ENCODE peak calls at places on chromosomes 3 and 15, in five cellular contexts. One of them, this sample, is unnamed.

GRCh38 chr3:147130461-147130860 is 275.9 kb downstream of the ZIC4 start:
- DNase-seq in suprapubic skin: no peak
- DNase-seq in A549: no peak
- DNase-seq in GM12878: no peak
- DNase-seq in Peyer's patch: no peak
- DNase-seq in this sample: no peak

GRCh38 chr15:34470892-34471291 is 33.3 kb upstream of the GOLGA8A start:
- DNase-seq in suprapubic skin: no peak
- DNase-seq in A549: no peak
- DNase-seq in GM12878: no peak
- DNase-seq in Peyer's patch: no peak
- DNase-seq in this sample: no peak

GRCh38 chr3:32743934-32744333 is 58.9 kb downstream of the CNOT10 start:
- DNase-seq in suprapubic skin: no peak
- DNase-seq in A549: peak; percentile 12
- DNase-seq in GM12878: no peak
- DNase-seq in Peyer's patch: no peak
- DNase-seq in this sample: no peak

GRCh38 chr3:191768421-191768820 is 307.5 kb downstream of the PYDC2 start:
- DNase-seq in suprapubic skin: no peak
- DNase-seq in A549: peak; percentile 6
- DNase-seq in GM12878: no peak
- DNase-seq in Peyer's patch: no peak
- DNase-seq in this sample: no peak

GRCh38 chr15:73784299-73784698 is 31.1 kb upstream of the INSYN1 start:
- DNase-seq in suprapubic skin: no peak
- DNase-seq in A549: no peak
- DNase-seq in GM12878: no peak
- DNase-seq in Peyer's patch: no peak
- DNase-seq in this sample: no peak

GRCh38 chr3:184242297-184242685 is 6.5 kb downstream of the ALG3 start:
- DNase-seq in suprapubic skin: no peak
- DNase-seq in A549: no peak
- DNase-seq in GM12878: no peak
- DNase-seq in Peyer's patch: no peak
- DNase-seq in this sample: no peak

GRCh38 chr15:92375057-92375456 is 18.6 kb upstream of the ST8SIA2 start:
- DNase-seq in suprapubic skin: no peak
- DNase-seq in A549: no peak
- DNase-seq in GM12878: no peak
- DNase-seq in Peyer's patch: no peak
- DNase-seq in this sample: no peak

GRCh38 chr15:70093070-70093469 is 4.6 kb downstream of the TLE3 start:
- DNase-seq in suprapubic skin: no peak
- DNase-seq in A549: no peak
- DNase-seq in GM12878: no peak
- DNase-seq in Peyer's patch: no peak
- DNase-seq in this sample: no peak

GRCh38 chr3:20056727-20057611 is 16.7 kb downstream of the KAT2B start:
- DNase-seq in suprapubic skin: no peak
- DNase-seq in A549: peak; percentile 28
- DNase-seq in GM12878: no peak
- DNase-seq in Peyer's patch: no peak
- DNase-seq in this sample: no peak

GRCh38 chr15:26892678-26893077 is 25.8 kb downstream of the GABRA5 start:
- DNase-seq in suprapubic skin: no peak
- DNase-seq in A549: no peak
- DNase-seq in GM12878: no peak
- DNase-seq in Peyer's patch: no peak
- DNase-seq in this sample: no peak

GRCh38 chr15:26891448-26891881 is 24.6 kb downstream of the GABRA5 start:
- DNase-seq in suprapubic skin: no peak
- DNase-seq in A549: peak; percentile 70
- DNase-seq in GM12878: no peak
- DNase-seq in Peyer's patch: no peak
- DNase-seq in this sample: no peak

GRCh38 chr15:26890988-26891387 is 24.1 kb downstream of the GABRA5 start:
- DNase-seq in suprapubic skin: no peak
- DNase-seq in A549: no peak
- DNase-seq in GM12878: no peak
- DNase-seq in Peyer's patch: no peak
- DNase-seq in this sample: no peak

GRCh38 chr15:26893351-26894065 is 26.6 kb downstream of the GABRA5 start:
- DNase-seq in suprapubic skin: no peak
- DNase-seq in A549: no peak
- DNase-seq in GM12878: no peak
- DNase-seq in Peyer's patch: no peak
- DNase-seq in this sample: no peak

GRCh38 chr15:26892119-26892518 is 25.3 kb downstream of the GABRA5 start:
- DNase-seq in suprapubic skin: no peak
- DNase-seq in A549: no peak
- DNase-seq in GM12878: no peak
- DNase-seq in Peyer's patch: no peak
- DNase-seq in this sample: no peak
- H3K4me3 ChIP-seq in suprapubic skin: peak overlapping the region; percentile 40
- H3K4me3 ChIP-seq in A549: no peak overlapping the region
- H3K4me3 ChIP-seq in GM12878: no peak overlapping the region
- H3K4me3 ChIP-seq in Peyer's patch: no peak overlapping the region
- H3K4me3 ChIP-seq in this sample: peak overlapping the region; percentile 40

GRCh38 chr3:48739955-48740823 is 23.2 kb upstream of the IP6K2 start:
- DNase-seq in suprapubic skin: peak; percentile 95
- DNase-seq in A549: peak; percentile 82
- DNase-seq in GM12878: no peak
- DNase-seq in Peyer's patch: peak; percentile 94
- DNase-seq in this sample: peak; percentile 76
- TF ChIP-seq POLR2A in suprapubic skin: no peak
- TF ChIP-seq POLR2A in A549: no peak
- TF ChIP-seq POLR2A in GM12878: no peak
- TF ChIP-seq POLR2A in Peyer's patch: no peak
- TF ChIP-seq POLR2A in this sample: no peak

GRCh38 chr3:53074761-53075742 is 29.2 kb upstream of the SFMBT1 start:
- DNase-seq in suprapubic skin: peak; percentile 65
- DNase-seq in A549: no peak
- DNase-seq in GM12878: no peak
- DNase-seq in Peyer's patch: no peak
- DNase-seq in this sample: no peak

GRCh38 chr3:53071882-53072431 is 26.1 kb upstream of the SFMBT1 start:
- DNase-seq in suprapubic skin: peak; percentile 73
- DNase-seq in A549: no peak
- DNase-seq in GM12878: no peak
- DNase-seq in Peyer's patch: no peak
- DNase-seq in this sample: no peak

GRCh38 chr3:53074366-53074696 is 28.5 kb upstream of the SFMBT1 start:
- DNase-seq in suprapubic skin: peak; percentile 57
- DNase-seq in A549: no peak
- DNase-seq in GM12878: no peak
- DNase-seq in Peyer's patch: no peak
- DNase-seq in this sample: no peak

GRCh38 chr3:53072653-53073552 is 27.0 kb upstream of the SFMBT1 start:
- DNase-seq in suprapubic skin: peak; percentile 93
- DNase-seq in A549: peak; percentile 69
- DNase-seq in GM12878: peak; percentile 43
- DNase-seq in Peyer's patch: peak; percentile 95
- DNase-seq in this sample: peak; percentile 83

GRCh38 chr3:53073553-53074365 is 27.9 kb upstream of the SFMBT1 start:
- DNase-seq in suprapubic skin: no peak
- DNase-seq in A549: no peak
- DNase-seq in GM12878: no peak
- DNase-seq in Peyer's patch: no peak
- DNase-seq in this sample: no peak
- H3K4me3 ChIP-seq in suprapubic skin: peak overlapping the region; percentile 62
- H3K4me3 ChIP-seq in A549: no peak overlapping the region
- H3K4me3 ChIP-seq in GM12878: peak overlapping the region; percentile 85
- H3K4me3 ChIP-seq in Peyer's patch: peak overlapping the region; percentile 75
- H3K4me3 ChIP-seq in this sample: peak overlapping the region; percentile 96

DNA sequence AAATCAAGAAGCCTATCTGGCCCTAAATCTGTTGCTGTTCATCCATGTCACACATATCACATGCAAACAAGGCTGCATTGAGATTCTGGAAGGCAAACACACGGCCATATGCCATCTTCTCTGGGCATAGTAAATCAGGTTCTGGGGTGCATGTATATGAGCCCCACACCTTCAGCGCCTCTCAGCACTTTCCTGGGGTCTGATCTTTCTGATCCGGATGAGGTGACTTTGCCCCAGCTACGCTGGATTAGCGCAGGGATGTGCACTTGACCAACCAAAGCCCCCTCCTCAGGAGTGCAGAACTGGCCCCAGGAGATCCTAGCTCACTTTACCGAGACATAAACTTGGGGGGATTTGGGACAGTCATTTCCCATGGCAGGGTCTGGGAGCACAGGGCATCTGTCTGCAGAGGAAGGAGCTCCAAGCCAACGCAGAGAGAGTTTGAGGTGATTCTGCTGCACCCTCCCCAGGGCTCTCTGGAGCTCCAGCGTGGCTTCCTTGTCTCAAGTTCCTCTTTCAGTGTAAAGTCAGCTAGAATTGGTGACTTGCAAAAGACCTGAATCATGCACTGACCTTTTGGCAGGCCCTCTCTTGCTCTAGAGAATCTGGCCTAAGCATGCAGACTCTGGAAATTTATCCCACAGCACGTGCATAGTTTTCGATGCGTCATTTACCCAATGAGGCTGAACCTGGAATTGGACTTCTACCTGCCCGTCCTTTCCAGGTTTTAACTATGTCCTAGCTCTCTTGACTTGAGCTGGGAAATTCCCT is 63.5 kb upstream of the KLF13 start:
- DNase-seq in suprapubic skin: peak; percentile 76
- DNase-seq in A549: no peak
- DNase-seq in GM12878: peak; percentile 84
- DNase-seq in Peyer's patch: peak; percentile 79
- DNase-seq in this sample: no peak
- TF ChIP-seq POLR2A in suprapubic skin: no peak
- TF ChIP-seq POLR2A in A549: no peak
- TF ChIP-seq POLR2A in GM12878: peak; percentile 42
- TF ChIP-seq POLR2A in Peyer's patch: no peak
- TF ChIP-seq POLR2A in this sample: no peak

GRCh38 chr15:31389576-31389975 is 62.9 kb downstream of the KLF13 start:
- DNase-seq in suprapubic skin: no peak
- DNase-seq in A549: no peak
- DNase-seq in GM12878: no peak
- DNase-seq in Peyer's patch: peak; percentile 37
- DNase-seq in this sample: peak; percentile 2

GRCh38 chr15:31391687-31392671 is 65.3 kb downstream of the KLF13 start:
- DNase-seq in suprapubic skin: peak; percentile 96
- DNase-seq in A549: peak; percentile 61
- DNase-seq in GM12878: no peak
- DNase-seq in Peyer's patch: peak; percentile 96
- DNase-seq in this sample: peak; percentile 81

GRCh38 chr15:31390029-31390428 is 63.4 kb downstream of the KLF13 start:
- DNase-seq in suprapubic skin: no peak
- DNase-seq in A549: no peak
- DNase-seq in GM12878: no peak
- DNase-seq in Peyer's patch: peak; percentile 47
- DNase-seq in this sample: peak; percentile 3

GRCh38 chr15:31392761-31393401 is 66.2 kb downstream of the KLF13 start:
- DNase-seq in suprapubic skin: no peak
- DNase-seq in A549: no peak
- DNase-seq in GM12878: no peak
- DNase-seq in Peyer's patch: peak; percentile 73
- DNase-seq in this sample: no peak

DNA sequence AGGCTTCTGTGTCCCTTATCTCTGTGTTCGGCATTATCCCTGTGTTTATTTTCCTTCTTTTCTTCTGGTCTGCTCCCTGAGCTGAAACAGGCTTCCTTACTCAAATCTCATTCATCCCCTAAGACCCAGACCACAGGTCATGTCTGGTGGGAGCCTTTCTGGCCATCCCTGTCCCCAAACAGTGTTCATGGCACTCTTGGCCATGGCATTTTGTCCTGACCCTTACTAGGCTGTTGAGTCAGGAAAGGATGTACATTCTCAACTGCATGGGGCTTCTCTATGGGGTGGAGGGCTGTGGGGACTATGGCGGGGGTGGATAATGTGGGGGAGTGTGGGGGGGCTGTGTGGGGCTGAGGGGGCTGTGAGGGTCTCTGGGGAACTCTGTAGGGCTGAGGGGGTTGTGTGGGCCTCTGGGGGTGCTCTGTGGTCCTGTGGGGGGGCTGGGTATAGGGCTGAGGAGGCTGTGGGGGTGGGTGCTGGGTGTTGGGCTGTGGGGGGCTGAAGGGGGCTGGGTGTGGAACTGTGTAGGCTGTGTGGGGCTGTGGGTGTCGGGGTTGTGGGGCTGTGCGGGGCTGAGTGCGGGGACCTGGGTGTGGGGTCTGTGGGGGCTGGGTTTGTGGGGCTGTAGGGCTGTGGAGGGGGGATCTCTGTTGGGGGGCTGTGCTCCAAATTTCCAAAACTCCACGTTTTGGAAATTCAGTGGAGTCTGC is 64.3 kb downstream of the KLF13 start:
- DNase-seq in suprapubic skin: no peak
- DNase-seq in A549: no peak
- DNase-seq in GM12878: no peak
- DNase-seq in Peyer's patch: peak; percentile 48
- DNase-seq in this sample: peak; percentile 4
- H3K4me3 ChIP-seq in suprapubic skin: peak overlapping the region; percentile 79
- H3K4me3 ChIP-seq in A549: peak overlapping the region; percentile 61
- H3K4me3 ChIP-seq in GM12878: no peak overlapping the region
- H3K4me3 ChIP-seq in Peyer's patch: peak overlapping the region; percentile 81
- H3K4me3 ChIP-seq in this sample: peak overlapping the region; percentile 86

DNA sequence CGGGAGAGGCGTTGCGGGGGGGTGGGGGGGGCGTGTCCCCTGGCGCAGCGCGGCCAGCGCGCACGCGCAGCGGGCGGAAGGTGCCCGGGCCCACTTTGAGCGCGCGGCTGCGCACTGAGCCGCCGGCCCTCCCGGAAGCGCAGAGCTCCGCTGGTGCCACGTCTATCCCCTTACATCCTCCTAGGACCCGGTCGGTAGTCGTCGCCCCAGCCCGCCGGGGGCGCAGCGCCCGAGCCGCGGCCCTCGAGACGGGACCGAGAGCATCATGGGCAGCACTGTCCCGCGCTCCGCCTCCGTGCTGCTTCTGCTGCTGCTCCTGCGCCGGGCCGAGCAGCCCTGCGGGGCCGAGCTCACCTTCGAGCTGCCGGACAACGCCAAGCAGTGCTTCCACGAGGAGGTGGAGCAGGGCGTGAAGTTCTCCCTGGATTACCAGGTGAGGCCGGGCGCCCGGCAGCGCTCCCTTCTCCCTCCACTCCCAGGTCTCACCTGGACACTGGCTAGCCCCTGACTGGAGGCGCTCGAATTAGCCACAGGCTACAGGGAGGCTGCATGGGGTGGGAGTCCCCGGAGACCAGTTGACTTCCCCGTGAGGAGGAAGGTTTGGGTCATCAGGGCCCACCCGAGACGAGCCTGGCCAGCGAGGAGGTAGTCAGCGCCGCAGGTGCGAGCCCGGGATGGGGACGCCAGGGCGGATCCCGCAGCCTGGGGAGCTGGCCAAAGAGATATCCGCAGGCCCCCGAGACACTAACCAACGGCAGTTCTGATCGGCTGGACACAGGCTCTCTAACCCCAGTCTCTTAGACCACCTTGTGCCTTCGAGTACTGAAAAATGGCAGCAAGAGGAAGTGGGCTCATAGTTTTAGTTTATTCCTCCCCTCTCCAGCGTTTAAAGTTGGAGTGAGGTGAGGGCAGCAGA is at the start of gene TMED3:
- DNase-seq in suprapubic skin: no peak
- DNase-seq in A549: peak; percentile 90
- DNase-seq in GM12878: peak; percentile 45
- DNase-seq in Peyer's patch: peak; percentile 86
- DNase-seq in this sample: peak; percentile 6
- TF ChIP-seq POLR2A in suprapubic skin: no peak
- TF ChIP-seq POLR2A in A549: peak; percentile 95
- TF ChIP-seq POLR2A in GM12878: peak; percentile 94
- TF ChIP-seq POLR2A in Peyer's patch: no peak
- TF ChIP-seq POLR2A in this sample: no peak

GRCh38 chr15:87881001-87881400 is 375.5 kb downstream of the NTRK3 start:
- DNase-seq in suprapubic skin: no peak
- DNase-seq in A549: no peak
- DNase-seq in GM12878: no peak
- DNase-seq in Peyer's patch: no peak
- DNase-seq in this sample: no peak
- H3K4me3 ChIP-seq in suprapubic skin: no peak overlapping the region
- H3K4me3 ChIP-seq in A549: no peak overlapping the region
- H3K4me3 ChIP-seq in GM12878: no peak overlapping the region
- H3K4me3 ChIP-seq in Peyer's patch: no peak overlapping the region
- H3K4me3 ChIP-seq in this sample: no peak overlapping the region